ENCODE peak calls at places on chromosomes 11 and 22, in six cellular contexts. S, C, X, F, J and U are unnamed samples.

GRCh38 chr11:118625036-118625690 is 17.7 kb downstream of the PHLDB1 start:
- DNase-seq in S (no peak), C (no peak), X (no peak), F (no peak), J (no peak), U (no peak)

GRCh38 chr22:48667289-48667688 is 1160.4 kb downstream of the BRD1 start:
- DNase-seq in S (no peak), C (no peak), X (no peak), F (no peak), J (no peak), U (no peak)

GRCh38 chr11:70494559-70495350 is 96.4 kb downstream of the CTTN start:
- DNase-seq in S (no peak), C (no peak), X (no peak), F (no peak), J (no peak), U (no peak)

GRCh38 chr11:125345706-125346561 is 150.1 kb downstream of the FEZ1 start:
- DNase-seq in S (peak; percentile 60), C (peak; percentile 54), X (peak; percentile 15), F (peak; percentile 87), J (no peak), U (peak; percentile 59)

GRCh38 chr11:62508336-62509058 is 38.1 kb downstream of the AHNAK start:
- DNase-seq in S (peak; percentile 72), C (no peak), X (peak; percentile 88), F (peak; percentile 77), J (no peak), U (no peak)

GRCh38 chr22:49040754-49041467 is 786.8 kb downstream of the BRD1 start:
- DNase-seq in S (no peak), C (no peak), X (no peak), F (no peak), J (no peak), U (no peak)

GRCh38 chr11:128714881-128715280 is 21.0 kb downstream of the FLI1 start:
- DNase-seq in S (no peak), C (no peak), X (no peak), F (no peak), J (no peak), U (no peak)

GRCh38 chr11:91596111-91596510 is 628.5 kb upstream of the FAT3 start:
- DNase-seq in S (no peak), C (no peak), X (no peak), F (no peak), J (no peak), U (no peak)

GRCh38 chr11:64813826-64814225 is 3.5 kb upstream of the MEN1 start:
- DNase-seq in S (no peak), C (no peak), X (no peak), F (no peak), J (no peak), U (no peak)

GRCh38 chr11:10211470-10211869 is 82.5 kb downstream of the SBF2 start:
- DNase-seq in S (no peak), C (no peak), X (no peak), F (no peak), J (no peak), U (no peak)

GRCh38 chr22:29890760-29891159 is 7.8 kb downstream of the MTMR3 start:
- DNase-seq in S (no peak), C (no peak), X (peak; percentile 44), F (no peak), J (no peak), U (no peak)

GRCh38 chr11:87284306-87284705 is 246.6 kb downstream of the TMEM135 start:
- DNase-seq in S (no peak), C (no peak), X (no peak), F (no peak), J (no peak), U (no peak)

GRCh38 chr11:9774591-9775392 is 110.9 kb downstream of the SWAP70 start:
- DNase-seq in S (no peak), C (no peak), X (no peak), F (no peak), J (no peak), U (no peak)

GRCh38 chr11:11218287-11218986 is 134.6 kb downstream of the CSNK2A3 start:
- DNase-seq in S (no peak), C (no peak), X (no peak), F (no peak), J (no peak), U (no peak)

GRCh38 chr11:94149435-94149834 is 20.8 kb downstream of the PANX1 start:
- DNase-seq in S (no peak), C (no peak), X (no peak), F (no peak), J (no peak), U (no peak)

GRCh38 chr22:39128508-39128907 is 24.0 kb downstream of the CBX7 start:
- DNase-seq in S (no peak), C (peak; percentile 13), X (no peak), F (no peak), J (no peak), U (no peak)

GRCh38 chr22:25057013-25057881 is 104.7 kb downstream of the KIAA1671 start:
- DNase-seq in S (peak; percentile 55), C (peak; percentile 46), X (peak; percentile 44), F (peak; percentile 99), J (no peak), U (peak; percentile 50)

GRCh38 chr11:13098067-13098466 is 89.0 kb downstream of the RASSF10 start:
- DNase-seq in S (no peak), C (no peak), X (peak; percentile 42), F (no peak), J (no peak), U (no peak)

GRCh38 chr11:126501641-126502040 is 146.2 kb downstream of the ST3GAL4 start:
- DNase-seq in S (no peak), C (no peak), X (no peak), F (no peak), J (no peak), U (no peak)

GRCh38 chr11:13337986-13338436 is 60.4 kb downstream of the BMAL1 start:
- DNase-seq in S (no peak), C (no peak), X (no peak), F (no peak), J (no peak), U (no peak)

GRCh38 chr11:31387379-31387778 is 17.7 kb downstream of the DNAJC24 start:
- DNase-seq in S (no peak), C (no peak), X (no peak), F (no peak), J (no peak), U (no peak)

GRCh38 chr11:74602637-74603591 is 10.5 kb downstream of the POLD3 start:
- DNase-seq in S (no peak), C (no peak), X (no peak), F (no peak), J (no peak), U (no peak)
- TF ChIP-seq POLR2A in S (no peak), C (no peak), X (no peak), F (no peak), J (no peak), U (no peak)

GRCh38 chr22:20020533-20021195 is at the start of gene TANGO2:
- DNase-seq in S (peak; percentile 100), C (peak; percentile 98), X (peak; percentile 74), F (peak; percentile 97), J (peak; percentile 37), U (peak; percentile 98)

GRCh38 chr22:20023214-20023613 is 2.3 kb downstream of the TANGO2 start:
- DNase-seq in S (no peak), C (no peak), X (no peak), F (no peak), J (no peak), U (no peak)

GRCh38 chr22:20022231-20023069 is 1.5 kb downstream of the TANGO2 start:
- DNase-seq in S (no peak), C (no peak), X (no peak), F (no peak), J (no peak), U (no peak)

GRCh38 chr22:20019661-20020532 is 1.0 kb upstream of the TANGO2 start:
- DNase-seq in S (no peak), C (no peak), X (no peak), F (no peak), J (no peak), U (no peak)

GRCh38 chr22:20021196-20022181 is 579 bp downstream of the TANGO2 start:
- DNase-seq in S (peak; percentile 96), C (no peak), X (peak; percentile 49), F (peak; percentile 54), J (no peak), U (no peak)
- TF ChIP-seq POLR2AphosphoS5 in S (no peak), C (no peak), X (no peak), F (no peak), J (no peak), U (no peak)

GRCh38 chr11:47553417-47553746 is 450 bp upstream of the CELF1 start:
- DNase-seq in S (no peak), C (no peak), X (no peak), F (no peak), J (no peak), U (no peak)

GRCh38 chr11:47550288-47551052 is 2.5 kb downstream of the CELF1 start:
- DNase-seq in S (no peak), C (no peak), X (no peak), F (no peak), J (no peak), U (no peak)

GRCh38 chr11:47552581-47553416 is at the start of gene CELF1:
- DNase-seq in S (peak; percentile 94), C (peak; percentile 86), X (peak; percentile 77), F (peak; percentile 91), J (peak; percentile 50), U (peak; percentile 83)

GRCh38 chr11:47552086-47552580 is 799 bp downstream of the CELF1 start:
- DNase-seq in S (peak; percentile 46), C (no peak), X (peak; percentile 12), F (peak; percentile 58), J (no peak), U (no peak)

DNA sequence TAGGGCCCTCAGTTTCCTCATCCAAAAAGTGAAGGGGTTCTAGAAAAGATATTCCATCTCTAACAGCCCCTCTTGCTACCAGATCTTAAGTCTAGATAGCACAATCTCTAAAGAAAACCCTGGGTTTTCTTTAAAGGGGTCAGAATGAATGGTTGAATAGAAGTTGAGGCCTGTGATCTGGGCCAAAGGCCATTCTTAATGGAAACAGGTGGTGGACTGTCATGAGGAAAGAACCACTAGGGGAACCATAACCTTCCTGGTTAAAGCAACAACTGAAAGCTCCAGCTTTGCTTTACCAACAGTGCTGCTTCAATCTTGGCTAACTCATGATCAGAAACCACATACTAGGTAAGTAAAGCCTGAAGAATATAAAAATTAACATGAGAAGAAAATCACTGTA is 1.8 kb downstream of the CELF1 start:
- DNase-seq in S (peak; percentile 64), C (peak; percentile 31), X (peak; percentile 57), F (no peak), J (no peak), U (no peak)
- TF ChIP-seq TAF1 in S (no peak), C (no peak), X (no peak), F (no peak), J (no peak), U (no peak)

GRCh38 chr22:41222846-41223507 is 17.8 kb downstream of the CHADL start:
- DNase-seq in S (no peak), C (no peak), X (no peak), F (no peak), J (no peak), U (no peak)

GRCh38 chr22:41216984-41217383 is 11.9 kb downstream of the L3MBTL2 start:
- DNase-seq in S (no peak), C (no peak), X (no peak), F (no peak), J (no peak), U (no peak)

GRCh38 chr22:41215926-41216325 is 10.8 kb downstream of the L3MBTL2 start:
- DNase-seq in S (no peak), C (no peak), X (no peak), F (no peak), J (no peak), U (no peak)

GRCh38 chr22:41215409-41215808 is 10.3 kb downstream of the L3MBTL2 start:
- DNase-seq in S (no peak), C (no peak), X (no peak), F (no peak), J (no peak), U (no peak)

GRCh38 chr22:41217553-41218157 is 12.5 kb downstream of the L3MBTL2 start:
- DNase-seq in S (peak; percentile 10), C (peak; percentile 56), X (no peak), F (peak; percentile 64), J (no peak), U (peak; percentile 60)
- TF ChIP-seq POLR2A in S (no peak), C (no peak), X (no peak), F (no peak), J (no peak), U (no peak)